ENCODE peak calls at places on chromosomes 11 and 22, in four cellular contexts. F, G, W and O are unnamed samples. For H3K27me3, the result is how much of the 10 kb centered on the place peaks cover.

GRCh38 chr22:22840778-22841177 is 46.8 kb upstream of the IGLL5 start:
- DNase-seq in F (no peak), G (no peak), W (no peak), O (no peak)

GRCh38 chr11:1205987-1206331 is 16.9 kb upstream of the MUC5B start:
- DNase-seq in W (no peak), G (no peak), F (no peak), O (no peak)

GRCh38 chr22:28977481-28977971 is 84.1 kb downstream of the C22orf31 start:
- DNase-seq in W (peak), F (no peak), G (no peak), O (no peak)

GRCh38 chr11:60265373-60266214 is 14.9 kb upstream of the MS4A4A start:
- DNase-seq in W (peak), F (no peak), G (no peak), O (peak)

GRCh38 chr11:34034053-34034452 is 17.5 kb upstream of the CAPRIN1 start:
- DNase-seq in G (no peak), F (no peak), W (no peak), O (no peak)

GRCh38 chr11:113163291-113164030 is 150.9 kb upstream of the TTC12 start:
- DNase-seq in F (no peak), W (peak), G (no peak), O (no peak)

GRCh38 chr11:3103076-3103475 is 45.9 kb upstream of the CARS1 start:
- DNase-seq in G (no peak), F (no peak), W (no peak), O (no peak)

GRCh38 chr11:94100253-94100652 is 28.4 kb upstream of the PANX1 start:
- DNase-seq in F (no peak), G (no peak), W (no peak), O (no peak)

GRCh38 chr22:48538291-48538820 is 1289.3 kb downstream of the BRD1 start:
- DNase-seq in F (no peak), G (no peak), W (no peak), O (no peak)

GRCh38 chr11:77819921-77820564 is 479 bp downstream of the RSF1 start:
- DNase-seq in W (peak), F (peak), G (peak), O (no peak)

GRCh38 chr11:64788321-64789215 is 10.2 kb upstream of the SF1 start:
- DNase-seq in G (no peak), F (no peak), W (no peak), O (no peak)

DNA sequence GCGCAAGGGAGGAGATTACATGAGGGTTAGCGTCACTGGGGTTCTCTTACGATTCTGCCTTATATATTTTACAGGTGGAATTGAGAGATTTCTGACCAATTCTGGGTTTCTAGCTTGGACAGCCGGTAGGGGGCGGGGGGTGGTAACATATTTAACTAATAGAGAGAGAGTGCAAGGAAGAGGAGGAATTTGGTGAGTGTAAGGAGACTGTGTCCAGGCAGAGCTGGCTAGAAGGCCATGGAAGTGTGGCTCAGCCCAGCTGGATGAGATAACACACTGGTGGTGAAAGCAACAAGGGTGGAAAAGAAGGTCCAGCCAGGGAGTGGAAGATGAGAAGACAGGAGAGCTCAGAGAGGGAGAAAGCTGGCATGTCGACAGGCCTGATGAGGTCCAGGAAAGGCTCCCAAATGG is 56.5 kb downstream of the ST3GAL4 start:
- DNase-seq in W (no peak), F (no peak), G (no peak), O (no peak)
- TF ChIP-seq CTCF in W (peak), F (no peak), G (no peak), O (no peak)

DNA sequence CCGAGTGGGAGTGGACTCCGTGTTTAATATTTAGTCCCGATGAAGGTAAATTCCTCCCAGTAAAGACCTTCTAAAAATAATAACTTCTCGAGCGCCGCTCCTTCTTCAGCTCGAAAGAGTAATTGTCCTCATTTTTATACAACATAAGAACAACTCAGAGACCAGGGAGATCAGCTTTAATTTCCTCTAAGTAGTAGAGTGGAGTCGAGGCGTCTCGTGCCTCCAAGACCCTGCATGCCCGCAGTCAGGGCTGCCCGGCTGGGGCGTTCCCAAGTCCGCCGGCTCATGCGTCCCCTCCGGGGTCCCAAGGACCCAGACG is 7.8 kb downstream of the WT1 start:
- DNase-seq in W (no peak), F (no peak), G (no peak), O (no peak)
- H3K27me3 ChIP-seq in W (half or more), F (under half), G (half or more), O (under half)

DNA sequence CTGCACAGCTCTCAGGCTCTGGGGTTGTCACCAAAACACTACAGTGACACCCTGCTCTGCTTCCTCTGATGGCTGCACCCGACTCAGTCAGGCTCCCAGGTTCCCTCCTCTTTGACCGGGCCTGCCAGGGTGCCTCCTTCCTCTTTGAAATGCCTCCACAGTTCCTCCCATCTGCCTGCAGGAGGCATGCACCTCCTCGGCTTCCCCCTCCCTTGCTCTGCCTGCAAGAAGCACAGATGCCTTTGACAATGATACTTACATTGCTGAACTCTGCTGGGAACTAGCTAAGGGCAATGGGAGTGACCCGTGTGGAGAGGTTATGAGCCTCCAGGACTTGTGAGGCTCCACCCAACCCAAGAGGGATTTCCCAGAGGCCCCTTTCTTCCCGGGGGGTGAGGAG is 674.1 kb downstream of the OPCML start:
- DNase-seq in F (no peak), W (peak), G (no peak), O (no peak)
- TF ChIP-seq CTCF in F (no peak), W (peak), G (no peak), O (no peak)

DNA sequence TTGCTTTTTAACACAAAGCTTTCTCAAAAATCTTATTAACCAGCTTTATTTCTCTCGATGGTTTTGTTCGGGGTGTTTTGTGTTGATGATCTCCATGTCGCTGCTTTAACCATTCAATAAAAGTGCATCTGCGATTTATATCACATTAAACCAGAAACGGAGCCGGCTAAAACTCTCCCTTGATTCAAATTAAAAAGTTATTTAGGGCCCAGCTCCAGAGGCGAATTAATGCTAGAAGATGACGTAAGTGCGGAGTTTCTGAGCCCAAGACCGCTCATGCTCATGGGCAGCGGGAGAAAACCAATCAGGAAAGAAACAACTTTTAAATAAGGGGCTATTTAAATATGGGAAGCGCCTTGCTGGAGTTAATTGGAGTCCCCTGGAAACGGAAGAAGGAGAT is 1.6 kb upstream of the DBX1 start:
- DNase-seq in F (no peak), G (no peak), W (no peak), O (no peak)
- H3K27me3 ChIP-seq in F (half or more), G (half or more), W (half or more), O (under half)

DNA sequence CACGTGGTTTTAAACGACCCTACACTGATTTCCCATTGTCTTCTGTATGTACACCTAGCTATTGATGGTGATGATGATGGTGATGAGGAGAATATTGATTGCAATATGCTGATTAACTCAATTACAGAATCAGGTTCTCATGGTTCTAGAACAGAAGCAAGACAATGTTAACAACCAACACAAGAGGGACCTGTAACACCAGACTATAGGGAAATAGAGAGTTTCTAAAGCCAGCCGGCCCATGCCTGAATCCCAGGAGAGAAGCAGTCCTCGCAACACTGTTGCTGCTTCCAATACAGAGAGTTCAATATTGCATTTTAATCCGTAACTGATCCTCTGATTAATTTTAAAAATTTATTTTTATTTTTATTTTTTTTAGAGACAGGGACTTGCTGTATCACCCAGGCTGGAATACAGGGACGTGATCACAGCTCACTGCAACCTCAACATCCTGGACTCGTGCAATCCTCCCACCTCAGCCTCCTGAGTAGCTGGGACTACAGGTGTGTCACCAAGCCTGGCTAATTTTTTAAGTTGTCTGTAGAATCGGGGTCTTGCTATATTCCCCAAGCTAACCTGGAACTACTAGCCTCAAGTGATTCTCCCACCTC is 22.2 kb upstream of the UBASH3B start:
- DNase-seq in W (peak), F (no peak), G (no peak), O (no peak)
- TF ChIP-seq CTCF in W (peak), F (peak), G (peak), O (peak)